ENCODE peak calls at places on chromosome 7, in five cellular contexts. U is stimulated activated naive CD8-positive, alpha-beta T cell treated with anti-CD3 and anti-CD28 coated beads, Interleukin-15, amount 100 ng/mL, for 72 hours; V is coronary artery; A is ELR; H is activated T-cell treated with anti-CD3 and anti-CD28 coated beads for 1 hour. P is an unnamed sample.

GRCh38 chr7:24898691-24899090 is 81.3 kb downstream of the OSBPL3 start:
- DNase-seq in U (no peak), H (no peak), A (peak), V (no peak), P (no peak)

GRCh38 chr7:160958-161725 is 31.2 kb upstream of the FAM20C start:
- DNase-seq in U (no peak), A (no peak), V (no peak), H (no peak), P (no peak)

GRCh38 chr7:19410096-19410495 is 264.9 kb upstream of the FERD3L start:
- DNase-seq in H (no peak), U (no peak), A (no peak), V (no peak), P (no peak)

GRCh38 chr7:55251911-55252310 is 113.2 kb upstream of the LANCL2 start:
- DNase-seq in H (no peak), U (no peak), A (no peak), V (no peak), P (no peak)

GRCh38 chr7:139775829-139776266 is 1.9 kb downstream of the HIPK2 start:
- DNase-seq in A (peak), H (peak), U (peak), V (no peak), P (peak)

GRCh38 chr7:83996879-83997278 is 197.7 kb downstream of the SEMA3A start:
- DNase-seq in H (no peak), A (peak), V (no peak), U (no peak), P (no peak)

GRCh38 chr7:28729685-28730084 is 228.4 kb downstream of the TRIL start:
- DNase-seq in H (no peak), U (no peak), A (no peak), V (no peak), P (no peak)

GRCh38 chr7:123977081-123977480 is 52.0 kb downstream of the SPAM1 start:
- DNase-seq in U (no peak), A (no peak), V (no peak), H (no peak), P (no peak)

GRCh38 chr7:74452748-74453320 is 872 bp upstream of the GTF2IRD1 start:
- DNase-seq in V (no peak), H (no peak), U (no peak), A (peak), P (no peak)

GRCh38 chr7:113366122-113366521 is 247.8 kb upstream of the SMIM30 start:
- DNase-seq in V (no peak), A (no peak), U (no peak), H (no peak), P (no peak)

GRCh38 chr7:20697351-20697750 is 81.9 kb downstream of the ABCB5 start:
- DNase-seq in A (no peak), V (no peak), U (no peak), H (no peak), P (no peak)

GRCh38 chr7:98760201-98760651 is 109.6 kb downstream of the TMEM130 start:
- DNase-seq in H (no peak), A (peak), U (no peak), V (peak), P (no peak)

GRCh38 chr7:26510226-26510957 is 218.7 kb downstream of the SNX10 start:
- DNase-seq in A (no peak), V (no peak), H (no peak), U (no peak), P (no peak)

GRCh38 chr7:15685358-15686181 is 913 bp downstream of the MEOX2 start:
- DNase-seq in V (peak), H (no peak), U (no peak), A (peak), P (no peak)

GRCh38 chr7:72069263-72069662 is 342.9 kb downstream of the CALN1 start:
- DNase-seq in A (no peak), U (no peak), V (no peak), H (no peak), P (no peak)

P was measured in T follicular helper cell.